ENCODE peak calls at places on chromosomes 12 and 14, in ten cellular contexts. K is fibroblast of lung, M is kidney, J is endodermal cell, T is neural progenitor cell, W is uterus, I is breast epithelium, P is transverse colon, S is PC-3, Z is ovary. B is an unnamed sample.
A peak's percentile ranks its signal among the peaks of the same experiment; 100 is the strongest.

GRCh38 chr14:95774265-95775160 is 60.6 kb upstream of the TCL1A start:
- DNase-seq in K (peak; percentile 46), M (no peak), J (peak; percentile 90), T (peak; percentile 61), W (peak; percentile 23), I (peak; percentile 55), P (peak; percentile 31), S (peak; percentile 71), Z (peak; percentile 32), B (peak; percentile 47)

GRCh38 chr12:103501447-103501846 is 5.7 kb upstream of the C12orf42 start:
- DNase-seq in K (no peak), M (no peak), J (no peak), T (no peak), W (no peak), I (no peak), P (no peak), S (no peak), Z (no peak), B (no peak)

GRCh38 chr12:68294246-68294645 is 37.9 kb downstream of the MDM1 start:
- DNase-seq in K (peak; percentile 16), M (no peak), J (no peak), T (no peak), W (no peak), I (no peak), P (no peak), S (no peak), Z (no peak), B (no peak)

GRCh38 chr14:97762386-97762785 is 965.2 kb downstream of the VRK1 start:
- DNase-seq in K (no peak), M (no peak), J (no peak), T (no peak), W (no peak), I (no peak), P (no peak), S (no peak), Z (no peak), B (no peak)

GRCh38 chr14:98633380-98633779 is 638.6 kb downstream of the BCL11B start:
- DNase-seq in K (no peak), M (no peak), J (no peak), T (peak; percentile 42), W (no peak), I (no peak), P (peak; percentile 8), S (no peak), Z (no peak), B (no peak)

GRCh38 chr12:51954465-51955361 is 3.2 kb downstream of the ACVR1B start:
- DNase-seq in K (peak; percentile 37), M (no peak), J (peak; percentile 24), T (no peak), W (no peak), I (no peak), P (peak; percentile 64), S (peak; percentile 82), Z (no peak), B (peak; percentile 73)

GRCh38 chr12:16594796-16595195 is 11.2 kb downstream of the LMO3 start:
- DNase-seq in K (no peak), M (no peak), J (no peak), T (no peak), W (no peak), I (no peak), P (no peak), S (no peak), Z (no peak), B (no peak)

GRCh38 chr12:4307593-4308333 is 13.2 kb upstream of the TIGAR start:
- DNase-seq in K (peak; percentile 82), M (peak; percentile 94), J (peak; percentile 98), T (peak; percentile 90), W (peak; percentile 73), I (peak; percentile 85), P (peak; percentile 80), S (peak; percentile 83), Z (peak; percentile 59), B (peak; percentile 87)

GRCh38 chr12:91910871-91911388 is 234.7 kb downstream of the BTG1 start:
- DNase-seq in K (no peak), M (no peak), J (no peak), T (peak; percentile 64), W (no peak), I (no peak), P (no peak), S (no peak), Z (no peak), B (no peak)

GRCh38 chr12:52058631-52059324 is 7.5 kb downstream of the NR4A1 start:
- DNase-seq in K (peak; percentile 47), M (no peak), J (no peak), T (no peak), W (no peak), I (no peak), P (peak; percentile 51), S (no peak), Z (peak; percentile 82), B (no peak)

GRCh38 chr12:51346581-51346980 is at the start of gene CELA1:
- DNase-seq in K (no peak), M (no peak), J (no peak), T (no peak), W (no peak), I (no peak), P (no peak), S (no peak), Z (no peak), B (no peak)

GRCh38 chr14:21078726-21079125 is 8.6 kb downstream of the ARHGEF40 start:
- DNase-seq in K (no peak), M (no peak), J (no peak), T (no peak), W (no peak), I (no peak), P (no peak), S (no peak), Z (no peak), B (no peak)

GRCh38 chr14:104966261-104967143 is 11.7 kb downstream of the AHNAK2 start:
- DNase-seq in K (no peak), M (peak; percentile 68), J (no peak), T (no peak), W (no peak), I (no peak), P (no peak), S (no peak), Z (peak; percentile 27), B (no peak)

GRCh38 chr14:59330455-59330854 is 134.7 kb downstream of the GPR135 start:
- DNase-seq in K (peak; percentile 83), M (no peak), J (peak; percentile 52), T (no peak), W (no peak), I (no peak), P (peak; percentile 33), S (no peak), Z (no peak), B (no peak)
- H3K4me3 ChIP-seq in K (no peak overlapping the region), M (no peak overlapping the region), J (no peak overlapping the region), T (no peak overlapping the region), W (no peak overlapping the region), I (no peak overlapping the region), P (no peak overlapping the region), S (no peak overlapping the region), Z (no peak overlapping the region), B (no peak overlapping the region)

DNA sequence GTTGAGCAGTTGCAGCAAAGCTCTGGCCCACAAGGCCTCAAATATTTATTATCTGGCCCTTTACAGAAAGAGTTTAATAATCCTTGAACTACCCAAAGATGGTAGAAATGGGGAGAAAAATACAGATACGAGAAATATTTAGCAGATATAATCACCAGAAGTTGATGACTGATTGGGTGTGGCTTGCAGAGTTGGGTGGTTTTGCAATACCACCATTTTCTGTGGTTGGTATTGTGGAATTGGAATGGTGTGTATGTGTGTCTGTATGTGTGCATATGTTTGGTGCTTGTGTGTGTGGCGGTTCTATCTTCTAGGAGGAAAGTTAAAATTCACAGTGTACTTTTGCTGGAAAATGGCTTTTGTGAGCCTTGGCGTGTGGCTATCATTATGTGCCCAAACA is 85.4 kb upstream of the MANSC4 start:
- DNase-seq in K (peak; percentile 93), M (no peak), J (no peak), T (no peak), W (no peak), I (no peak), P (no peak), S (no peak), Z (no peak), B (no peak)
- H3K4me1 ChIP-seq in K (peaks cover 4% of the 10 kb centered on the region), M (no peaks in the 10 kb centered on the region), J (no peaks in the 10 kb centered on the region), T (no peaks in the 10 kb centered on the region), W (no peaks in the 10 kb centered on the region), I (no peaks in the 10 kb centered on the region), P (no peaks in the 10 kb centered on the region), S (no peaks in the 10 kb centered on the region), Z (peaks cover 7% of the 10 kb centered on the region), B (no peaks in the 10 kb centered on the region)

DNA sequence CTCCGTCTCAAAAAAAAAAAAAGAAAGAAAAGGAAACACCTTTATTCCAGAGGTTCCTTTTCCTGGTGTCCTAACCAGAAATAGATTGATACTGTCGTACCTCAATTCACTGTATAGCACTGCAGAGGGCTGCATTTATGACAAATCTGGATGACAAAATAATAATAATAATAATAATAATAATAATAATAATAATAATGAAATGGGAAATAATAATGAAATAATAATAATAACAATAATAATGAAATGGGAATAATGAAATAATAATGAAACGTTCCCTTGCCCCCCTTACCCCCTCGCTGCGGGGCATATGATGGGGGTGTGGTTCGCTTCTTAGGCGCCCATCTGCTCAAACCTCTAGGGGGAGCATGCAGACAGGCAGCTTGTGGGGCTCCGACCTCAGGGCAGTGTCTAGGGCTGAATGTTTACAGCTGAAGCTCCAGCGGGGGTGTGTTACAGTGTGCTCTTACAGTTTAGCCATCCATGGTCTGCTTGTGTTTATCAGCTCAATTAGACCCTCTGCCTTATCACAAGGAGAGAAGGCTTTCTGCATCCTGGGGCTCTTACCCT is 1088.3 kb upstream of the SEL1L start:
- DNase-seq in K (no peak), M (no peak), J (peak; percentile 60), T (no peak), W (no peak), I (no peak), P (no peak), S (no peak), Z (no peak), B (no peak)
- TF ChIP-seq CTCF in K (no peak), M (no peak), J (peak; percentile 57), T (peak; percentile 32), W (no peak), I (no peak), P (no peak), S (no peak), Z (no peak), B (no peak)

DNA sequence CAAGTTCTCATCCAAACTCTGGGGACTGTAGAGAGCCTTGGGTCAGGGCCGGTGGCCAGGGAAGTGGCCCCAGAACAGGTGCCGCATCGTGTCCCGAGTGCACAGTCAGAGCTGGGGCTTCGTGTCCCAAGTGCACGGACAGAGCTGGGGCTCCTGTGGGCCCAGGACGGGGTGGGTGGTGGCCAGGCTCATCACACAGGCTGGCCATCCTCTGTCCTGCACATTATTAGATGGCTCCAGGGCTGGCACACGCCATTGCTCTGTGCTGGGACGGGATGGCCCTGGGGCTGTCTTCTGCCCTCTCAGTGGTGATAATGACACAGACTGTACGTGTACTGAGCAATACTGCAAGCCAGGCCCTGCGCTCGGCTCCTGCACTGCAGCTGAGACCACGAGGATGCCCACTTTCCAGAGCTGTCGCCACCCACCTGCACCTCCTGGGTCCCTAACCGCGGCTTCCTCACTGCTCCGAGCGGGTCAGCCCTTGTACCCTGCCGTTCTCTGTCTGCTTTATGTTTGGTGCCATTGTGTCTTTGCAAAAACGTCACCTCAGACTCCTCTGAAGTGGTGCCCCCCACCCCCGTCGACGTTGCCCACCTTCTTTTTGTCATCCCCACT is 1.9 kb downstream of the FBRSL1 start:
- DNase-seq in K (no peak), M (no peak), J (no peak), T (no peak), W (no peak), I (no peak), P (no peak), S (peak; percentile 29), Z (peak; percentile 26), B (no peak)
- H3K4me3 ChIP-seq in K (no peak overlapping the region), M (peak overlapping the region; percentile 80), J (peak overlapping the region; percentile 82), T (peak overlapping the region; percentile 77), W (peak overlapping the region; percentile 46), I (peak overlapping the region; percentile 94), P (peak overlapping the region; percentile 64), S (peak overlapping the region; percentile 77), Z (peak overlapping the region; percentile 56), B (peak overlapping the region; percentile 79)